ENCODE peak calls at places on chromosome 13, in six cellular contexts. O, P, J, F, K and E are unnamed samples.

GRCh38 chr13:60931858-60932546 is 483.6 kb downstream of the PCDH20 start:
- DNase-seq in J (no peak), P (no peak), F (no peak), O (no peak), K (no peak), E (no peak)

GRCh38 chr13:59394526-59394925 is 769.2 kb downstream of the DIAPH3 start:
- DNase-seq in P (no peak), F (no peak), O (no peak), K (no peak), J (no peak), E (no peak)

GRCh38 chr13:41352935-41353801 is 42.1 kb downstream of the NAA16 start:
- DNase-seq in K (peak), O (peak), P (peak), J (peak), F (no peak), E (peak)

GRCh38 chr13:43058318-43058674 is 34.9 kb downstream of the DNAJC15 start:
- DNase-seq in O (peak), K (peak), P (peak), F (no peak), J (no peak), E (peak)

GRCh38 chr13:21420706-21421105 is 38.4 kb downstream of the ZDHHC20 start:
- DNase-seq in O (peak), P (no peak), J (no peak), K (no peak), F (no peak), E (peak)

GRCh38 chr13:95023405-95023804 is 277.8 kb downstream of the ABCC4 start:
- DNase-seq in J (no peak), O (peak), F (no peak), P (no peak), K (no peak), E (no peak)

GRCh38 chr13:27578121-27579030 is 42.0 kb downstream of the LNX2 start:
- DNase-seq in O (peak), J (no peak), P (peak), K (no peak), F (no peak), E (no peak)

GRCh38 chr13:91399189-91400093 is 1.0 kb downstream of the GPC5 start:
- DNase-seq in J (no peak), P (no peak), F (no peak), O (no peak), K (peak), E (no peak)

GRCh38 chr13:89923731-89924130 is 1423.8 kb upstream of the MIR17HG start:
- DNase-seq in O (peak), K (no peak), J (no peak), P (peak), F (no peak), E (no peak)

GRCh38 chr13:41111454-41111853 is 21.1 kb downstream of the KBTBD6 start:
- DNase-seq in K (no peak), O (peak), P (peak), J (no peak), F (no peak), E (no peak)

GRCh38 chr13:96179309-96179708 is 89.4 kb downstream of the HS6ST3 start:
- DNase-seq in J (no peak), P (no peak), O (no peak), K (no peak), F (no peak), E (no peak)

GRCh38 chr13:29758591-29759114 is 91.8 kb downstream of the UBL3 start:
- DNase-seq in F (no peak), J (peak), K (no peak), P (no peak), O (no peak), E (no peak)

GRCh38 chr13:50357586-50358118 is 342.4 kb downstream of the KCNRG start:
- DNase-seq in K (peak), P (peak), F (no peak), O (peak), J (no peak), E (peak)

GRCh38 chr13:23867027-23867491 is 22.1 kb downstream of the MIPEP start:
- DNase-seq in F (no peak), P (peak), O (peak), K (no peak), J (no peak), E (peak)

GRCh38 chr13:25192936-25193335 is 20.8 kb upstream of the AMER2 start:
- DNase-seq in O (no peak), J (no peak), F (no peak), P (no peak), K (no peak), E (no peak)

GRCh38 chr13:48977973-48978372 is 2.3 kb downstream of the FNDC3A start:
- DNase-seq in J (peak), K (no peak), O (peak), P (no peak), F (no peak), E (peak)

GRCh38 chr13:25908390-25908789 is 143.4 kb downstream of the SHISA2 start:
- DNase-seq in P (no peak), O (no peak), K (no peak), F (no peak), J (no peak), E (no peak)

GRCh38 chr13:80337706-80338105 is 3.2 kb downstream of the SPRY2 start:
- DNase-seq in J (no peak), F (no peak), O (peak), P (peak), K (no peak), E (peak)

GRCh38 chr13:80337011-80337688 is 3.8 kb downstream of the SPRY2 start:
- DNase-seq in O (peak), F (no peak), P (peak), J (no peak), K (peak), E (peak)

GRCh38 chr13:80334582-80335260 is 6.2 kb downstream of the SPRY2 start:
- DNase-seq in P (peak), F (no peak), K (no peak), J (no peak), O (peak), E (peak)

GRCh38 chr13:80338781-80339577 is 1.9 kb downstream of the SPRY2 start:
- DNase-seq in F (peak), K (peak), O (peak), P (peak), J (peak), E (peak)

GRCh38 chr13:80336335-80336734 is 4.6 kb downstream of the SPRY2 start:
- DNase-seq in F (no peak), P (peak), O (peak), K (no peak), J (no peak), E (peak)
- H3K4me3 ChIP-seq in F (peak), P (peak), O (peak), K (peak), J (no peak), E (peak)

GRCh38 chr13:99078014-99078771 is 100.3 kb upstream of the DOCK9 start:
- DNase-seq in O (no peak), F (no peak), P (no peak), J (no peak), K (no peak), E (no peak)
- TF ChIP-seq CTCF in O (no peak), F (no peak), P (no peak), J (no peak), K (no peak), E (no peak)

DNA sequence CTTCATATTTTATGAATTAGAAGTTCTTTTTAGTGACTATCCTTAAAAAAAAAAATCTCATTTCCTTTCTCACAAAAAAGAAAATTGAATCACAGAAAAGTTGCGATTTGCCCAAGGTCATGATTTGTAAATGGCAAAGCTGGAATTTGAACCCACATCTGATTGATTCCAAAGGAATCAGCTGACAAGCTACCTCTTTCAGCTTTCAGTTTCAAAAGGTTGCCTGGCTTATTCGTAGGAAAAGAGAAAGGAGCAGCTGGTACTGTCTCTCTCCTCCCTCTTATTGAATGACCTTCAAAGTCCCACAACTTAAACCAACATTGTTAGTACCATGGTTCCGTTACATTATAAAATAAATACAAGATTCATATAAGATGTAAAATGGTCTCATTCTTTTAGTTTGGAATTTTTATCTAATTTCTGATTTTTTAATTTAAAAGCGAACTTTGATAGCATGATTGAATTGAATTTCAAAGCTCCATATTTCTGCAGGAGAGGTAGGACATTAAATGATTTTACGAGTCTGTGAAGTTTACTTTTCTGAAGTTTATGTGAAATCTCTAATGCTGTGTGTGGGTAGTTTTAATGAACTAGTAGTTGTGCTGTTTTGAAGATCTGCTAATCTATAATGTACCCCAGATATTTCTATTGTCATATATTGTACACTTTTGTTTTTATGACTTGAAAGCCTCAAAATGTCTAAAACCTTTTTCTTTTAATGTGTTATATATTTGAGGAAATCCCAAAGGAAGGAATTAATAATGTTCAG is 18.5 kb upstream of the KCTD4 start:
- DNase-seq in J (no peak), P (no peak), F (no peak), O (no peak), K (no peak), E (no peak)
- H3K4me3 ChIP-seq in J (no peak), P (no peak), F (no peak), O (no peak), K (no peak), E (no peak)

DNA sequence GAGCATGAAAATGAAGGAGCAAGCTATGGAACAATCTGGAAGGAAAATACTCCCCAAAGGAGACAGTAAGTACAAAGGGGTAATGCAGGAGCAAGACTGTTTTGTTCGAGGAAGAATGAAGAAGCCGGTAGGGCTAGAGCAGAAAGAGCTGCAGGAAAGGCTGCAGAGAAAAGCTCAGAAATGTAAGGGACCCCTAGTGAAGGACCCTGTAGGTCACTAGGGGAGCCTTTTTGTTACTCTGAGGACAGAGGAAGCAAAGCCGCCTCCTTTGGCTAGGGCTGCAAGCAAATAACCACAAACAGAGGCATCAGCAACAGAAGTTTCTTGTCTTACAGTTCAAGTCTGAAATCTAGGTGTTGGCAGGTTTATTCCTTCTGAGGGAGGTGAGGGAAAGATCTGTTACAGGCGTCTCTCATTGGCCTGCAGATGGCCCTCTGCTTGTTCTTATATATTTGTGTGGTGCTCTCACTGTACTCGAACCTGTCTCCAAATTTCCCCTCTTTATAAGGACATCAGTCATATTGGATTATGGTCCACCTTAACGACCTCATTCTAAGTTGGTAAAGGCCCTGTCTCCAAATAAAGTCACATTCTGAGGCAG is 362.3 kb downstream of the COG6 start:
- DNase-seq in K (no peak), F (no peak), O (no peak), P (no peak), J (no peak), E (no peak)
- TF ChIP-seq CTCF in K (no peak), F (no peak), O (no peak), P (no peak), J (no peak), E (no peak)

GRCh38 chr13:62697702-62698101 is 1282.1 kb upstream of the PCDH20 start:
- DNase-seq in O (no peak), P (no peak), F (no peak), K (no peak), J (no peak), E (no peak)

GRCh38 chr13:62706035-62706434 is 1290.4 kb upstream of the PCDH20 start:
- DNase-seq in F (no peak), O (peak), K (no peak), J (no peak), P (no peak), E (no peak)

GRCh38 chr13:62704795-62705329 is 1289.2 kb upstream of the PCDH20 start:
- DNase-seq in J (no peak), O (no peak), F (no peak), P (no peak), K (no peak), E (no peak)

GRCh38 chr13:62702502-62702901 is 1286.9 kb upstream of the PCDH20 start:
- DNase-seq in F (no peak), P (no peak), K (no peak), J (no peak), O (no peak), E (no peak)
- H3K4me3 ChIP-seq in F (no peak), P (no peak), K (no peak), J (no peak), O (no peak), E (no peak)

DNA sequence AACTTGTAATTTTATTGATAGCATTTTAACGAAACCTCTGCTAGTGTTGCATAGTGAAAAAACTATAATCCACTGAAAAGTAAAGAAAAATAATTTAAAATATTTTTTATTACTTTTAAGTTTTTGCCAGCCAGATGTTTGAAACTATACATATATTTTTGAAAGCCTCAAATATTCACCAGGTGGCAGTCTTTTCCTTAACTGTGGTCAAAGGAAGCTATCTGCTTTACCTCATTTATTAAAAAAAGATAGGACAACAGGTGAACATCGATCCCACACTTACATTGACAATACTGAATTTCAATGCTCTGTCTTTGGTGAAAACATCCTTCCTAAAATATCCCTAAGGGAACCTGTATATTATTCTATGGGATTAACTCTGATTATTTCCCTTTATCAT is 100.5 kb downstream of the TRPC4 start:
- DNase-seq in P (peak), J (no peak), F (no peak), K (no peak), O (no peak), E (no peak)
- TF ChIP-seq CTCF in P (peak), J (no peak), F (peak), K (no peak), O (peak), E (peak)

DNA sequence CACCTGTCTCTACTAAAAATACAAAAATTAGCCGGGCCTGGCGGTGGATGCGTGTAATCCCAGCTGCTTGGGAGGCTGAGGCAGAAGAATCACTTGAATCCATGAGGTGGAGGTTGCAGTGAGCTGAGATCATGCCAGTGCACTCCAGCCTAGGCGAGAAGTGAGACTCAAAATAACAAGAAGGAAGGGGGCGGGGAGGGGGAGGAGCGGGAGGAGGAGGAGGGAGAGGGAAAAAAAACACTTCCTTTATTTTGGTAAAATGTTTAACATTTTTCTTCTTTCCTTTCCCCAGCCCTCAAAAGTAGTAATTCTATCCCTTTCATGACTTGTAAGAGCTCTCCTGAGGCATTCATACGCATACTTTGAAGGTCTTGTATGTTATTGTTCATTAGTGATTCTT is 44.3 kb downstream of the SPRY2 start:
- DNase-seq in P (no peak), J (no peak), F (no peak), K (no peak), O (no peak), E (no peak)
- H3K4me3 ChIP-seq in P (no peak), J (no peak), F (no peak), K (no peak), O (no peak), E (no peak)

GRCh38 chr13:71218960-71219359 is 648.0 kb downstream of the DACH1 start:
- DNase-seq in J (peak), K (no peak), O (no peak), F (no peak), P (no peak), E (no peak)
- TF ChIP-seq CTCF in J (peak), K (no peak), O (no peak), F (no peak), P (no peak), E (no peak)

GRCh38 chr13:113405481-113406300 is 41.8 kb upstream of the GRTP1 start:
- DNase-seq in O (no peak), K (peak), F (no peak), J (no peak), P (no peak), E (no peak)

GRCh38 chr13:113406321-113407102 is 42.6 kb upstream of the GRTP1 start:
- DNase-seq in F (no peak), P (no peak), O (no peak), K (peak), J (no peak), E (no peak)

GRCh38 chr13:113404366-113404722 is 40.4 kb upstream of the GRTP1 start:
- DNase-seq in P (no peak), F (no peak), J (no peak), K (peak), O (no peak), E (no peak)

GRCh38 chr13:113403255-113404104 is 39.5 kb upstream of the GRTP1 start:
- DNase-seq in J (no peak), K (peak), O (no peak), P (no peak), F (no peak), E (no peak)

GRCh38 chr13:113404723-113405471 is 41.0 kb upstream of the GRTP1 start:
- DNase-seq in K (peak), J (no peak), F (no peak), O (no peak), P (no peak), E (no peak)
- H3K4me3 ChIP-seq in K (no peak), J (no peak), F (no peak), O (no peak), P (no peak), E (no peak)